ENCODE peak calls at places on chromosomes 3 and 15, in four cellular contexts. O, G, D and I are unnamed samples.

GRCh38 chr3:195259146-195259563 is 11.8 kb downstream of the XXYLT1 start:
- DNase-seq in G (peak), D (peak), O (no peak), I (no peak)

GRCh38 chr3:131794766-131795381 is 239.9 kb downstream of the CPNE4 start:
- DNase-seq in G (no peak), D (peak), O (peak), I (no peak)

GRCh38 chr3:58566398-58567250 is 10.6 kb downstream of the FAM107A start:
- DNase-seq in O (no peak), G (peak), D (no peak), I (no peak)

GRCh38 chr3:170752571-170753155 is 117.3 kb downstream of the RPL22L1 start:
- DNase-seq in D (no peak), G (no peak), O (no peak), I (no peak)

GRCh38 chr15:39285066-39285465 is 295.8 kb upstream of the THBS1 start:
- DNase-seq in D (peak), O (no peak), G (no peak), I (no peak)

GRCh38 chr3:64109438-64109837 is 86.1 kb upstream of the PSMD6 start:
- DNase-seq in G (no peak), O (no peak), D (no peak), I (no peak)

GRCh38 chr3:94249491-94250079 is 186.7 kb downstream of the NSUN3 start:
- DNase-seq in D (peak), G (peak), O (peak), I (peak)

GRCh38 chr15:39506146-39506545 is 74.7 kb upstream of the THBS1 start:
- DNase-seq in G (no peak), O (no peak), D (peak), I (no peak)

GRCh38 chr15:69939513-69940440 is 157.9 kb downstream of the TLE3 start:
- DNase-seq in O (no peak), G (no peak), D (peak), I (no peak)

GRCh38 chr15:76823903-76824302 is 81.2 kb downstream of the SCAPER start:
- DNase-seq in G (no peak), O (no peak), D (peak), I (no peak)

GRCh38 chr15:31379042-31379441 is 52.4 kb downstream of the KLF13 start:
- DNase-seq in G (no peak), D (no peak), O (no peak), I (no peak)

GRCh38 chr3:132090921-132091320 is 56.1 kb upstream of the CPNE4 start:
- DNase-seq in O (no peak), G (no peak), D (peak), I (no peak)

GRCh38 chr15:42549052-42549491 is 434 bp downstream of the HAUS2 start:
- DNase-seq in D (peak), O (no peak), G (no peak), I (no peak)

GRCh38 chr3:195802261-195802701 is 9.4 kb downstream of the MUC4 start:
- DNase-seq in G (no peak), D (no peak), O (no peak), I (no peak)

GRCh38 chr15:82992436-82992835 is 6.4 kb downstream of the RAMAC start:
- DNase-seq in O (no peak), D (no peak), G (no peak), I (no peak)

GRCh38 chr3:65605876-65606432 is 432.8 kb downstream of the MAGI1 start:
- DNase-seq in D (no peak), O (no peak), G (no peak), I (no peak)

GRCh38 chr3:89635137-89635536 is 527.7 kb downstream of the EPHA3 start:
- DNase-seq in O (no peak), G (no peak), D (no peak), I (no peak)

GRCh38 chr15:63928185-63928852 is 94.6 kb upstream of the HERC1 start:
- DNase-seq in O (no peak), G (no peak), D (no peak), I (no peak)

GRCh38 chr15:73683624-73684536 is at the start of gene CD276:
- DNase-seq in G (peak), O (no peak), D (peak), I (peak)

GRCh38 chr3:178455264-178455663 is 81.0 kb upstream of the KCNMB2 start:
- DNase-seq in D (peak), O (peak), G (no peak), I (no peak)

GRCh38 chr3:178454714-178455113 is 81.5 kb upstream of the KCNMB2 start:
- DNase-seq in D (peak), O (peak), G (no peak), I (no peak)

GRCh38 chr3:178456942-178457341 is 79.3 kb upstream of the KCNMB2 start:
- DNase-seq in G (no peak), D (no peak), O (no peak), I (no peak)

GRCh38 chr3:178455966-178456365 is 80.3 kb upstream of the KCNMB2 start:
- DNase-seq in O (no peak), D (no peak), G (no peak), I (no peak)

DNA sequence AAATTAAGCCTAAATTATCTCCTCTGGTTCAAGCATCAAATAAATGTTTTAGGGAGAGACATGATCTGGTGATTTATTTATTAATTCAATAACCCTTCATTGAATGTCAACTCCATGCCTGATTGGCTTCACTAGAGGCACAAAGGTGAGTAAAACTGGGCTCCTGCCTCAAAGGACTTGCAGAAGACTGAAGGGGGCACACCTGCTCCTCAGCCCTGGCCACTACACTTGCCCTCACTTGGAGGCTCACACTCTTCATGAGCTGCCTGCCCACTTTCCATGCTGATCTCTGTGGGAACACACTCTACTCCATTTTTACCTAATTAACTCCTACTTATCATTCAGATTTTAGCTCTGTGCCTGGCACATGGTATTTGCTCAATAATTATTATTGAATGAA is 84.4 kb upstream of the KCNMB2 start:
- DNase-seq in G (no peak), O (no peak), D (no peak), I (no peak)
- TF ChIP-seq CTCF in G (no peak), O (no peak), D (no peak), I (no peak)

DNA sequence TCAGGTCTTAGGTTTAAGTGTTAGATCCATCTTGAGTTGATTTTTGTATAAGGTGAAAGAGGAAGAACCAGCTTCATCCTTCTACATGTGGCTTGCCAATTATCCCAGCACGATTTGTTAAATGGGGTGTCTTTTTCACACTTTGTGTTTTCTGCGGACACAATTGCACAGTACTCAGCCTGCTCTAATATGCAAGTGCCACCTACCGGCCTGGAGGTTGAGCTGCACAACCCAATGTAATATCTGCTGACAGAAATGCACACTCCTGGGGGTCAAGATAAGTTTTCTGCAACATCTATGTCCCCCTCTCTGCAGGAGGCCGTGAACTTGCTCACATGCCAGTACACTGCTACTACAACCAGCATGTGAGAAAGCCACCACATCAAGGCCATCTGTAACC is 791.9 kb upstream of the ROBO1 start:
- DNase-seq in G (no peak), D (no peak), O (no peak), I (no peak)
- TF ChIP-seq CTCF in G (no peak), D (no peak), O (no peak), I (no peak)

DNA sequence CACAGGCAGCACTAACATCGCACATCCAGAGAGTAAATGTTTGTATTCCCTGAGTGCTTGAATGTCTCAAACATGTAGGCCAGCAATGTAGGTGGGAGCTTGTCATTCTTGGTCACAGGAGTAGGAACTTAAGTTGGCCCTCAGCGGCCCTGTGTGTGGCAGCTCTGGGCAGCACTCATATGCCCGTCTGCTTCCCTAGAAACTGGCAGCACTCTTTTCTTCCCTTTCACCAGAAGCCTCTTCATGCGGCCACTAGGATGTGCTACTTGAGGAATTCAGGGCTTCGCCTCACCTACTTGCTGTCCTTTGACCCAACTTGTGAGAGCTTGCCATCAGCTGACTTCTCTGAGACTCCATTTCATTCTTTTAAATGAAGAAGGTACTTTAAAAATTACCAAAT is 69.5 kb downstream of the TIPARP start:
- DNase-seq in G (no peak), D (no peak), O (no peak), I (no peak)
- TF ChIP-seq CTCF in G (no peak), D (no peak), O (no peak), I (no peak)

GRCh38 chr3:37742574-37743212 is 119.0 kb upstream of the CTDSPL start:
- DNase-seq in O (no peak), D (no peak), G (peak), I (no peak)

GRCh38 chr3:37740471-37740870 is 121.2 kb upstream of the CTDSPL start:
- DNase-seq in D (no peak), G (no peak), O (no peak), I (no peak)

GRCh38 chr3:37742121-37742520 is 119.6 kb upstream of the CTDSPL start:
- DNase-seq in G (peak), D (no peak), O (no peak), I (no peak)

GRCh38 chr3:37739579-37740290 is 121.9 kb upstream of the CTDSPL start:
- DNase-seq in O (no peak), G (no peak), D (no peak), I (no peak)

DNA sequence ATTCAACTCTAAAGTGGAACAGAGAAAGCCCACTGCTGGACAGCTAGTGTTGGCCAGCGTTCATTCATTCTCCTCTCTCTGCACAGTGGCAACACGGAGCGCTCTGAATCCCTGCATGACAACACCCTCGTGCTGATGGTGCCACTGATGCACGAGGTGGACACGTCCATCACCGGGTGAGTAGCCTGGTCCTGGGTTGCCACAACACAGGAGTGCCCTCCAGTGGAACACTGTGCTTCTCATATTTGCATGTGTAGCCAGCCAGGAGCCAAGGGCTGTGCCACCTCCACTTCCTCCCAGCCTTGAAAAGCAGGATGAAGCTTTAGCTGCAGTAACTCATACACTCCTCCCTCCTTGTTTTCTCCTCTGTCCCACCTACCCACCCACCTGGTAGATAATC is 120.0 kb upstream of the CTDSPL start:
- DNase-seq in D (no peak), G (no peak), O (no peak), I (no peak)
- TF ChIP-seq CTCF in D (peak), G (no peak), O (peak), I (no peak)

DNA sequence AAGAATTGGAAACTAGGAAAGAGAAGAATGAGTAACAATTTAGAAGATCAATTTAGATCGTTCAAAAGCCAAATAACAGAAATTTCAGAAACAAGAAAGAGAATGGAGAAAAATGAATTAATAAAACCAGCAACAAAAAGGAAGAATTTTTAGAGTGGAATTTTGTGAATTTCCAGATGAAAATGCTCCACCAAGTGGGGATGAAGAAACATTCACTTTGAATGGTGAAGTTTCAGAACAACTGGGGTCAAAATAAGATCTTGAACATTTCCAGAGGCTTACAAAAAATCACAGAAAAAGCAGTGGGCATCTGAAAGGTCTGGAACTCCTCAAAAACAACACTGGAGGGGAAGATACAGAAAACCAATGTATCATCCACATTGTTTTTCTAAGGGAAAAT is 4.2 kb upstream of the MOBP start:
- DNase-seq in D (no peak), G (no peak), O (no peak), I (no peak)
- TF ChIP-seq CTCF in D (no peak), G (no peak), O (no peak), I (no peak)

GRCh38 chr3:50243552-50243895 is 7.5 kb downstream of the GNAI2 start:
- DNase-seq in D (no peak), O (no peak), G (no peak), I (no peak)
- TF ChIP-seq CTCF in D (no peak), O (no peak), G (no peak), I (no peak)

GRCh38 chr3:107983247-107983646 is 107.6 kb downstream of the CD47 start:
- DNase-seq in O (no peak), D (no peak), G (no peak), I (no peak)
- TF ChIP-seq CTCF in O (no peak), D (no peak), G (no peak), I (no peak)

GRCh38 chr3:112117826-112118571 is 15.0 kb downstream of the GCSAM start:
- DNase-seq in G (no peak), D (no peak), O (no peak), I (no peak)
- TF ChIP-seq CTCF in G (no peak), D (no peak), O (no peak), I (no peak)